ENCODE peak calls at places on chromosomes 5 and 9, in seven cellular contexts. One of them, this sample, is unnamed.

GRCh38 chr5:124677376-124677998 is 69.0 kb downstream of the ZNF608 start:
- DNase-seq in tibial artery: no peak
- DNase-seq in hypothalamus: no peak
- DNase-seq in SK-N-SH: peak
- DNase-seq in HEK293T: no peak
- DNase-seq in left ventricle myocardium superior: peak
- DNase-seq in activated naive CD8-positive, alpha-beta T cell treated with anti-CD3 and anti-CD28 coated beads, Interleukin-2, amount 50 U/mL, for 16 hours: no peak
- DNase-seq in this sample: no peak

GRCh38 chr5:172533399-172534228 is 79.3 kb upstream of the SH3PXD2B start:
- DNase-seq in tibial artery: no peak
- DNase-seq in hypothalamus: no peak
- DNase-seq in SK-N-SH: no peak
- DNase-seq in HEK293T: no peak
- DNase-seq in left ventricle myocardium superior: peak
- DNase-seq in activated naive CD8-positive, alpha-beta T cell treated with anti-CD3 and anti-CD28 coated beads, Interleukin-2, amount 50 U/mL, for 16 hours: no peak
- DNase-seq in this sample: no peak

GRCh38 chr5:132204330-132204729 is 23.3 kb downstream of the P4HA2 start:
- DNase-seq in tibial artery: no peak
- DNase-seq in hypothalamus: no peak
- DNase-seq in SK-N-SH: no peak
- DNase-seq in HEK293T: no peak
- DNase-seq in left ventricle myocardium superior: no peak
- DNase-seq in activated naive CD8-positive, alpha-beta T cell treated with anti-CD3 and anti-CD28 coated beads, Interleukin-2, amount 50 U/mL, for 16 hours: no peak
- DNase-seq in this sample: no peak

GRCh38 chr9:107890921-107891465 is 401.4 kb upstream of the KLF4 start:
- DNase-seq in tibial artery: no peak
- DNase-seq in hypothalamus: no peak
- DNase-seq in SK-N-SH: no peak
- DNase-seq in HEK293T: no peak
- DNase-seq in left ventricle myocardium superior: no peak
- DNase-seq in activated naive CD8-positive, alpha-beta T cell treated with anti-CD3 and anti-CD28 coated beads, Interleukin-2, amount 50 U/mL, for 16 hours: no peak
- DNase-seq in this sample: no peak

GRCh38 chr5:157886796-157887380 is 27.9 kb upstream of the CLINT1 start:
- DNase-seq in tibial artery: no peak
- DNase-seq in hypothalamus: no peak
- DNase-seq in SK-N-SH: no peak
- DNase-seq in HEK293T: no peak
- DNase-seq in left ventricle myocardium superior: no peak
- DNase-seq in activated naive CD8-positive, alpha-beta T cell treated with anti-CD3 and anti-CD28 coated beads, Interleukin-2, amount 50 U/mL, for 16 hours: no peak
- DNase-seq in this sample: no peak

GRCh38 chr5:96610747-96611146 is 51.4 kb upstream of the CAST start:
- DNase-seq in tibial artery: no peak
- DNase-seq in hypothalamus: no peak
- DNase-seq in SK-N-SH: no peak
- DNase-seq in HEK293T: no peak
- DNase-seq in left ventricle myocardium superior: no peak
- DNase-seq in activated naive CD8-positive, alpha-beta T cell treated with anti-CD3 and anti-CD28 coated beads, Interleukin-2, amount 50 U/mL, for 16 hours: no peak
- DNase-seq in this sample: no peak

GRCh38 chr5:159817262-159818029 is 98.8 kb upstream of the ADRA1B start:
- DNase-seq in tibial artery: no peak
- DNase-seq in hypothalamus: no peak
- DNase-seq in SK-N-SH: no peak
- DNase-seq in HEK293T: no peak
- DNase-seq in left ventricle myocardium superior: no peak
- DNase-seq in activated naive CD8-positive, alpha-beta T cell treated with anti-CD3 and anti-CD28 coated beads, Interleukin-2, amount 50 U/mL, for 16 hours: no peak
- DNase-seq in this sample: no peak

GRCh38 chr9:103816146-103816545 is 278.0 kb upstream of the SMC2 start:
- DNase-seq in tibial artery: no peak
- DNase-seq in hypothalamus: no peak
- DNase-seq in SK-N-SH: no peak
- DNase-seq in HEK293T: no peak
- DNase-seq in left ventricle myocardium superior: no peak
- DNase-seq in activated naive CD8-positive, alpha-beta T cell treated with anti-CD3 and anti-CD28 coated beads, Interleukin-2, amount 50 U/mL, for 16 hours: no peak
- DNase-seq in this sample: no peak

GRCh38 chr9:16671591-16672137 is 198.8 kb downstream of the BNC2 start:
- DNase-seq in tibial artery: no peak
- DNase-seq in hypothalamus: no peak
- DNase-seq in SK-N-SH: no peak
- DNase-seq in HEK293T: no peak
- DNase-seq in left ventricle myocardium superior: no peak
- DNase-seq in activated naive CD8-positive, alpha-beta T cell treated with anti-CD3 and anti-CD28 coated beads, Interleukin-2, amount 50 U/mL, for 16 hours: no peak
- DNase-seq in this sample: no peak

GRCh38 chr9:88891015-88891414 is 100.3 kb upstream of the S1PR3 start:
- DNase-seq in tibial artery: no peak
- DNase-seq in hypothalamus: no peak
- DNase-seq in SK-N-SH: no peak
- DNase-seq in HEK293T: no peak
- DNase-seq in left ventricle myocardium superior: no peak
- DNase-seq in activated naive CD8-positive, alpha-beta T cell treated with anti-CD3 and anti-CD28 coated beads, Interleukin-2, amount 50 U/mL, for 16 hours: no peak
- DNase-seq in this sample: no peak

GRCh38 chr5:481347-481746 is 38.4 kb downstream of the EXOC3 start:
- DNase-seq in tibial artery: no peak
- DNase-seq in hypothalamus: no peak
- DNase-seq in SK-N-SH: no peak
- DNase-seq in HEK293T: no peak
- DNase-seq in left ventricle myocardium superior: no peak
- DNase-seq in activated naive CD8-positive, alpha-beta T cell treated with anti-CD3 and anti-CD28 coated beads, Interleukin-2, amount 50 U/mL, for 16 hours: no peak
- DNase-seq in this sample: no peak

GRCh38 chr9:3475300-3476020 is 50.3 kb downstream of the RFX3 start:
- DNase-seq in tibial artery: no peak
- DNase-seq in hypothalamus: no peak
- DNase-seq in SK-N-SH: no peak
- DNase-seq in HEK293T: no peak
- DNase-seq in left ventricle myocardium superior: no peak
- DNase-seq in activated naive CD8-positive, alpha-beta T cell treated with anti-CD3 and anti-CD28 coated beads, Interleukin-2, amount 50 U/mL, for 16 hours: no peak
- DNase-seq in this sample: no peak

GRCh38 chr9:120110520-120110919 is 469.4 kb downstream of the CDK5RAP2 start:
- DNase-seq in tibial artery: no peak
- DNase-seq in hypothalamus: no peak
- DNase-seq in SK-N-SH: no peak
- DNase-seq in HEK293T: no peak
- DNase-seq in left ventricle myocardium superior: no peak
- DNase-seq in activated naive CD8-positive, alpha-beta T cell treated with anti-CD3 and anti-CD28 coated beads, Interleukin-2, amount 50 U/mL, for 16 hours: no peak
- DNase-seq in this sample: no peak

GRCh38 chr5:58641533-58641932 is 58.7 kb downstream of the RAB3C start:
- DNase-seq in tibial artery: no peak
- DNase-seq in hypothalamus: no peak
- DNase-seq in SK-N-SH: no peak
- DNase-seq in HEK293T: no peak
- DNase-seq in left ventricle myocardium superior: no peak
- DNase-seq in activated naive CD8-positive, alpha-beta T cell treated with anti-CD3 and anti-CD28 coated beads, Interleukin-2, amount 50 U/mL, for 16 hours: no peak
- DNase-seq in this sample: no peak

GRCh38 chr5:124599048-124599973 is 147.1 kb downstream of the ZNF608 start:
- DNase-seq in tibial artery: no peak
- DNase-seq in hypothalamus: no peak
- DNase-seq in SK-N-SH: peak
- DNase-seq in HEK293T: no peak
- DNase-seq in left ventricle myocardium superior: no peak
- DNase-seq in activated naive CD8-positive, alpha-beta T cell treated with anti-CD3 and anti-CD28 coated beads, Interleukin-2, amount 50 U/mL, for 16 hours: no peak
- DNase-seq in this sample: no peak

GRCh38 chr5:307306-307705 is 14.2 kb upstream of the AHRR start:
- DNase-seq in tibial artery: no peak
- DNase-seq in hypothalamus: no peak
- DNase-seq in SK-N-SH: no peak
- DNase-seq in HEK293T: no peak
- DNase-seq in left ventricle myocardium superior: no peak
- DNase-seq in activated naive CD8-positive, alpha-beta T cell treated with anti-CD3 and anti-CD28 coated beads, Interleukin-2, amount 50 U/mL, for 16 hours: no peak
- DNase-seq in this sample: no peak

GRCh38 chr9:133525677-133526076 is 918 bp upstream of the MYMK start:
- DNase-seq in tibial artery: no peak
- DNase-seq in hypothalamus: no peak
- DNase-seq in SK-N-SH: no peak
- DNase-seq in HEK293T: no peak
- DNase-seq in left ventricle myocardium superior: no peak
- DNase-seq in activated naive CD8-positive, alpha-beta T cell treated with anti-CD3 and anti-CD28 coated beads, Interleukin-2, amount 50 U/mL, for 16 hours: no peak
- DNase-seq in this sample: peak

GRCh38 chr5:73218552-73219171 is 45.7 kb downstream of the TMEM174 start:
- DNase-seq in tibial artery: no peak
- DNase-seq in hypothalamus: no peak
- DNase-seq in SK-N-SH: no peak
- DNase-seq in HEK293T: peak
- DNase-seq in left ventricle myocardium superior: no peak
- DNase-seq in activated naive CD8-positive, alpha-beta T cell treated with anti-CD3 and anti-CD28 coated beads, Interleukin-2, amount 50 U/mL, for 16 hours: no peak
- DNase-seq in this sample: no peak

GRCh38 chr9:111922324-111923013 is 25.9 kb downstream of the UGCG start:
- DNase-seq in tibial artery: no peak
- DNase-seq in hypothalamus: no peak
- DNase-seq in SK-N-SH: no peak
- DNase-seq in HEK293T: no peak
- DNase-seq in left ventricle myocardium superior: no peak
- DNase-seq in activated naive CD8-positive, alpha-beta T cell treated with anti-CD3 and anti-CD28 coated beads, Interleukin-2, amount 50 U/mL, for 16 hours: no peak
- DNase-seq in this sample: no peak

GRCh38 chr5:112892776-112893175 is 29.3 kb downstream of the REEP5 start:
- DNase-seq in tibial artery: no peak
- DNase-seq in hypothalamus: no peak
- DNase-seq in SK-N-SH: no peak
- DNase-seq in HEK293T: no peak
- DNase-seq in left ventricle myocardium superior: no peak
- DNase-seq in activated naive CD8-positive, alpha-beta T cell treated with anti-CD3 and anti-CD28 coated beads, Interleukin-2, amount 50 U/mL, for 16 hours: no peak
- DNase-seq in this sample: no peak

GRCh38 chr5:14914603-14915277 is 43.2 kb upstream of the ANKH start:
- DNase-seq in tibial artery: no peak
- DNase-seq in hypothalamus: no peak
- DNase-seq in SK-N-SH: no peak
- DNase-seq in HEK293T: no peak
- DNase-seq in left ventricle myocardium superior: no peak
- DNase-seq in activated naive CD8-positive, alpha-beta T cell treated with anti-CD3 and anti-CD28 coated beads, Interleukin-2, amount 50 U/mL, for 16 hours: no peak
- DNase-seq in this sample: no peak

GRCh38 chr9:88303785-88304495 is 84.3 kb upstream of the SPIN1 start:
- DNase-seq in tibial artery: no peak
- DNase-seq in hypothalamus: no peak
- DNase-seq in SK-N-SH: no peak
- DNase-seq in HEK293T: no peak
- DNase-seq in left ventricle myocardium superior: no peak
- DNase-seq in activated naive CD8-positive, alpha-beta T cell treated with anti-CD3 and anti-CD28 coated beads, Interleukin-2, amount 50 U/mL, for 16 hours: peak
- DNase-seq in this sample: no peak

GRCh38 chr5:81017320-81017719 is 57.2 kb downstream of the RASGRF2 start:
- DNase-seq in tibial artery: no peak
- DNase-seq in hypothalamus: no peak
- DNase-seq in SK-N-SH: no peak
- DNase-seq in HEK293T: no peak
- DNase-seq in left ventricle myocardium superior: no peak
- DNase-seq in activated naive CD8-positive, alpha-beta T cell treated with anti-CD3 and anti-CD28 coated beads, Interleukin-2, amount 50 U/mL, for 16 hours: no peak
- DNase-seq in this sample: no peak

GRCh38 chr9:75170898-75171360 is 82.6 kb downstream of the OSTF1 start:
- DNase-seq in tibial artery: no peak
- DNase-seq in hypothalamus: no peak
- DNase-seq in SK-N-SH: no peak
- DNase-seq in HEK293T: no peak
- DNase-seq in left ventricle myocardium superior: no peak
- DNase-seq in activated naive CD8-positive, alpha-beta T cell treated with anti-CD3 and anti-CD28 coated beads, Interleukin-2, amount 50 U/mL, for 16 hours: no peak
- DNase-seq in this sample: no peak

GRCh38 chr9:137606005-137606601 is 617 bp downstream of the ARRDC1 start:
- DNase-seq in tibial artery: no peak
- DNase-seq in hypothalamus: no peak
- DNase-seq in SK-N-SH: peak
- DNase-seq in HEK293T: no peak
- DNase-seq in left ventricle myocardium superior: peak
- DNase-seq in activated naive CD8-positive, alpha-beta T cell treated with anti-CD3 and anti-CD28 coated beads, Interleukin-2, amount 50 U/mL, for 16 hours: no peak
- DNase-seq in this sample: no peak

GRCh38 chr9:89635816-89636215 is 31.0 kb downstream of the GADD45G start:
- DNase-seq in tibial artery: no peak
- DNase-seq in hypothalamus: no peak
- DNase-seq in SK-N-SH: no peak
- DNase-seq in HEK293T: no peak
- DNase-seq in left ventricle myocardium superior: no peak
- DNase-seq in activated naive CD8-positive, alpha-beta T cell treated with anti-CD3 and anti-CD28 coated beads, Interleukin-2, amount 50 U/mL, for 16 hours: no peak
- DNase-seq in this sample: no peak

GRCh38 chr9:78884611-78885150 is 587.8 kb downstream of the PSAT1 start:
- DNase-seq in tibial artery: no peak
- DNase-seq in hypothalamus: no peak
- DNase-seq in SK-N-SH: no peak
- DNase-seq in HEK293T: no peak
- DNase-seq in left ventricle myocardium superior: no peak
- DNase-seq in activated naive CD8-positive, alpha-beta T cell treated with anti-CD3 and anti-CD28 coated beads, Interleukin-2, amount 50 U/mL, for 16 hours: no peak
- DNase-seq in this sample: no peak

GRCh38 chr5:34847056-34847455 is 8.1 kb downstream of the TTC23L start:
- DNase-seq in tibial artery: no peak
- DNase-seq in hypothalamus: no peak
- DNase-seq in SK-N-SH: no peak
- DNase-seq in HEK293T: no peak
- DNase-seq in left ventricle myocardium superior: no peak
- DNase-seq in activated naive CD8-positive, alpha-beta T cell treated with anti-CD3 and anti-CD28 coated beads, Interleukin-2, amount 50 U/mL, for 16 hours: no peak
- DNase-seq in this sample: no peak

GRCh38 chr9:110543631-110544051 is 35.9 kb downstream of the SVEP1 start:
- DNase-seq in tibial artery: no peak
- DNase-seq in hypothalamus: no peak
- DNase-seq in SK-N-SH: no peak
- DNase-seq in HEK293T: no peak
- DNase-seq in left ventricle myocardium superior: peak
- DNase-seq in activated naive CD8-positive, alpha-beta T cell treated with anti-CD3 and anti-CD28 coated beads, Interleukin-2, amount 50 U/mL, for 16 hours: no peak
- DNase-seq in this sample: peak

GRCh38 chr5:1536298-1537165 is 12.8 kb upstream of the LPCAT1 start:
- DNase-seq in tibial artery: peak
- DNase-seq in hypothalamus: no peak
- DNase-seq in SK-N-SH: no peak
- DNase-seq in HEK293T: no peak
- DNase-seq in left ventricle myocardium superior: peak
- DNase-seq in activated naive CD8-positive, alpha-beta T cell treated with anti-CD3 and anti-CD28 coated beads, Interleukin-2, amount 50 U/mL, for 16 hours: peak
- DNase-seq in this sample: no peak

GRCh38 chr5:38765461-38765861 is 80.4 kb upstream of the OSMR start:
- DNase-seq in tibial artery: no peak
- DNase-seq in hypothalamus: no peak
- DNase-seq in SK-N-SH: no peak
- DNase-seq in HEK293T: no peak
- DNase-seq in left ventricle myocardium superior: no peak
- DNase-seq in activated naive CD8-positive, alpha-beta T cell treated with anti-CD3 and anti-CD28 coated beads, Interleukin-2, amount 50 U/mL, for 16 hours: no peak
- DNase-seq in this sample: no peak

GRCh38 chr9:38046669-38047300 is 22.2 kb downstream of the SHB start:
- DNase-seq in tibial artery: no peak
- DNase-seq in hypothalamus: no peak
- DNase-seq in SK-N-SH: no peak
- DNase-seq in HEK293T: no peak
- DNase-seq in left ventricle myocardium superior: no peak
- DNase-seq in activated naive CD8-positive, alpha-beta T cell treated with anti-CD3 and anti-CD28 coated beads, Interleukin-2, amount 50 U/mL, for 16 hours: no peak
- DNase-seq in this sample: no peak

GRCh38 chr5:63553069-63553468 is 409.2 kb downstream of the HTR1A start:
- DNase-seq in tibial artery: no peak
- DNase-seq in hypothalamus: no peak
- DNase-seq in SK-N-SH: no peak
- DNase-seq in HEK293T: no peak
- DNase-seq in left ventricle myocardium superior: no peak
- DNase-seq in activated naive CD8-positive, alpha-beta T cell treated with anti-CD3 and anti-CD28 coated beads, Interleukin-2, amount 50 U/mL, for 16 hours: no peak
- DNase-seq in this sample: no peak

GRCh38 chr9:4225291-4226119 is 74.4 kb downstream of the GLIS3 start:
- DNase-seq in tibial artery: no peak
- DNase-seq in hypothalamus: no peak
- DNase-seq in SK-N-SH: no peak
- DNase-seq in HEK293T: no peak
- DNase-seq in left ventricle myocardium superior: no peak
- DNase-seq in activated naive CD8-positive, alpha-beta T cell treated with anti-CD3 and anti-CD28 coated beads, Interleukin-2, amount 50 U/mL, for 16 hours: no peak
- DNase-seq in this sample: no peak

GRCh38 chr9:130106860-130107848 is 53.4 kb downstream of the GPR107 start:
- DNase-seq in tibial artery: peak
- DNase-seq in hypothalamus: peak
- DNase-seq in SK-N-SH: peak
- DNase-seq in HEK293T: peak
- DNase-seq in left ventricle myocardium superior: peak
- DNase-seq in activated naive CD8-positive, alpha-beta T cell treated with anti-CD3 and anti-CD28 coated beads, Interleukin-2, amount 50 U/mL, for 16 hours: peak
- DNase-seq in this sample: peak